ENCODE peak calls at places on chromosomes 3 and 15, in seven cellular contexts. One of them, this sample, is unnamed.

GRCh38 chr15:98651581-98652220 is 3.4 kb downstream of the IGF1R start:
- DNase-seq in heart left ventricle: no peak
- DNase-seq in pancreas: no peak
- DNase-seq in tibial nerve: peak
- DNase-seq in RWPE1: peak
- DNase-seq in GM20000: no peak
- DNase-seq in astrocyte: peak
- DNase-seq in this sample: no peak

GRCh38 chr3:101310580-101311375 is 9.6 kb downstream of the IMPG2 start:
- DNase-seq in GM20000: no peak
- DNase-seq in heart left ventricle: no peak
- DNase-seq in pancreas: no peak
- DNase-seq in astrocyte: peak
- DNase-seq in RWPE1: no peak
- DNase-seq in tibial nerve: no peak
- DNase-seq in this sample: no peak

GRCh38 chr3:141414800-141415462 is 46.6 kb downstream of the ZBTB38 start:
- DNase-seq in GM20000: no peak
- DNase-seq in tibial nerve: no peak
- DNase-seq in pancreas: no peak
- DNase-seq in astrocyte: peak
- DNase-seq in heart left ventricle: no peak
- DNase-seq in RWPE1: no peak
- DNase-seq in this sample: no peak

GRCh38 chr3:64798316-64798715 is 110.5 kb upstream of the ADAMTS9 start:
- DNase-seq in astrocyte: no peak
- DNase-seq in RWPE1: no peak
- DNase-seq in heart left ventricle: no peak
- DNase-seq in pancreas: no peak
- DNase-seq in GM20000: no peak
- DNase-seq in tibial nerve: no peak
- DNase-seq in this sample: no peak

GRCh38 chr3:97860364-97860763 is 38.6 kb downstream of the CRYBG3 start:
- DNase-seq in GM20000: no peak
- DNase-seq in pancreas: no peak
- DNase-seq in astrocyte: no peak
- DNase-seq in heart left ventricle: no peak
- DNase-seq in RWPE1: no peak
- DNase-seq in tibial nerve: no peak
- DNase-seq in this sample: no peak

GRCh38 chr15:78149805-78150751 is 916 bp downstream of the IDH3A start:
- DNase-seq in RWPE1: peak
- DNase-seq in heart left ventricle: no peak
- DNase-seq in GM20000: no peak
- DNase-seq in astrocyte: no peak
- DNase-seq in tibial nerve: no peak
- DNase-seq in pancreas: no peak
- DNase-seq in this sample: no peak

GRCh38 chr3:2094941-2095340 is 3.7 kb upstream of the CNTN4 start:
- DNase-seq in pancreas: no peak
- DNase-seq in GM20000: no peak
- DNase-seq in astrocyte: no peak
- DNase-seq in tibial nerve: no peak
- DNase-seq in heart left ventricle: no peak
- DNase-seq in RWPE1: no peak
- DNase-seq in this sample: no peak

GRCh38 chr15:36791849-36792618 is 212.6 kb downstream of the CDIN1 start:
- DNase-seq in RWPE1: no peak
- DNase-seq in heart left ventricle: peak
- DNase-seq in pancreas: no peak
- DNase-seq in GM20000: no peak
- DNase-seq in astrocyte: no peak
- DNase-seq in tibial nerve: no peak
- DNase-seq in this sample: no peak

GRCh38 chr15:48888209-48888608 is 10.3 kb downstream of the EID1 start:
- DNase-seq in tibial nerve: no peak
- DNase-seq in astrocyte: no peak
- DNase-seq in heart left ventricle: no peak
- DNase-seq in GM20000: no peak
- DNase-seq in RWPE1: no peak
- DNase-seq in pancreas: no peak
- DNase-seq in this sample: no peak

GRCh38 chr15:53437985-53438841 is 321.2 kb downstream of the WDR72 start:
- DNase-seq in pancreas: no peak
- DNase-seq in heart left ventricle: no peak
- DNase-seq in RWPE1: no peak
- DNase-seq in GM20000: no peak
- DNase-seq in astrocyte: no peak
- DNase-seq in tibial nerve: no peak
- DNase-seq in this sample: no peak

GRCh38 chr3:99767341-99767740 is 50.3 kb upstream of the CMSS1 start:
- DNase-seq in GM20000: no peak
- DNase-seq in heart left ventricle: no peak
- DNase-seq in tibial nerve: no peak
- DNase-seq in astrocyte: peak
- DNase-seq in pancreas: no peak
- DNase-seq in RWPE1: no peak
- DNase-seq in this sample: no peak

GRCh38 chr15:39156636-39157255 is 424.1 kb upstream of the THBS1 start:
- DNase-seq in heart left ventricle: peak
- DNase-seq in GM20000: no peak
- DNase-seq in astrocyte: no peak
- DNase-seq in RWPE1: no peak
- DNase-seq in tibial nerve: peak
- DNase-seq in pancreas: no peak
- DNase-seq in this sample: no peak

GRCh38 chr3:16595778-16596177 is 9.4 kb downstream of the DAZL start:
- DNase-seq in tibial nerve: no peak
- DNase-seq in RWPE1: no peak
- DNase-seq in heart left ventricle: no peak
- DNase-seq in pancreas: no peak
- DNase-seq in astrocyte: no peak
- DNase-seq in GM20000: no peak
- DNase-seq in this sample: no peak

GRCh38 chr3:143727391-143727790 is 120.9 kb downstream of the SLC9A9 start:
- DNase-seq in GM20000: no peak
- DNase-seq in tibial nerve: no peak
- DNase-seq in astrocyte: no peak
- DNase-seq in heart left ventricle: no peak
- DNase-seq in pancreas: no peak
- DNase-seq in RWPE1: no peak
- DNase-seq in this sample: no peak

GRCh38 chr3:152587861-152588260 is 247.1 kb upstream of the P2RY1 start:
- DNase-seq in pancreas: no peak
- DNase-seq in heart left ventricle: no peak
- DNase-seq in astrocyte: no peak
- DNase-seq in tibial nerve: no peak
- DNase-seq in RWPE1: no peak
- DNase-seq in GM20000: no peak
- DNase-seq in this sample: no peak

GRCh38 chr3:152583913-152584312 is 251.0 kb upstream of the P2RY1 start:
- DNase-seq in GM20000: no peak
- DNase-seq in tibial nerve: no peak
- DNase-seq in heart left ventricle: peak
- DNase-seq in astrocyte: peak
- DNase-seq in RWPE1: no peak
- DNase-seq in pancreas: no peak
- DNase-seq in this sample: no peak

GRCh38 chr3:152589644-152590043 is 245.3 kb upstream of the P2RY1 start:
- DNase-seq in RWPE1: no peak
- DNase-seq in pancreas: no peak
- DNase-seq in astrocyte: no peak
- DNase-seq in GM20000: no peak
- DNase-seq in heart left ventricle: no peak
- DNase-seq in tibial nerve: no peak
- DNase-seq in this sample: no peak

GRCh38 chr3:152591448-152592003 is 243.4 kb upstream of the P2RY1 start:
- DNase-seq in astrocyte: no peak
- DNase-seq in heart left ventricle: no peak
- DNase-seq in GM20000: no peak
- DNase-seq in pancreas: no peak
- DNase-seq in tibial nerve: no peak
- DNase-seq in RWPE1: no peak
- DNase-seq in this sample: no peak

DNA sequence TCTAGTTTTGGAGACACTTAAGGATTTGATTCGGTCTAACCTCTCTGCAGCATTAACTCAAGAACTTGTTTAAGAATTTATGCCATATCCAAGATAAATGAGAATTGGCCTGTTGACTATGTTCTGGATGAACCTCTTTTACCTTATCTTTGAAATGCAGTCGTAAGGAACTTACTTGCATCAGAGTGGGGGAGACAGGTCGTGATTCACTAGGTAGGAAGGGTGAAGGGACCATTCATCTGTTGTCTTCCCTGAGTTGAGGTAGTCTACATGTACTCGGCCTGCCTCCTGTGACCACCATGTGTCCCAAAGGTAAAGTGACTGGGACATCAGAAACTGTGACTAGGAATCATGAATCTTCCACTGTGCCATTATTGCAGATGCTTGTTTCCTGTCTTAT is 248.0 kb upstream of the P2RY1 start:
- DNase-seq in RWPE1: no peak
- DNase-seq in tibial nerve: no peak
- DNase-seq in heart left ventricle: no peak
- DNase-seq in astrocyte: no peak
- DNase-seq in GM20000: no peak
- DNase-seq in pancreas: no peak
- DNase-seq in this sample: no peak
- TF ChIP-seq CTCF in RWPE1: no peak
- TF ChIP-seq CTCF in tibial nerve: no peak
- TF ChIP-seq CTCF in heart left ventricle: no peak
- TF ChIP-seq CTCF in astrocyte: no peak
- TF ChIP-seq CTCF in GM20000: no peak
- TF ChIP-seq CTCF in pancreas: no peak
- TF ChIP-seq CTCF in this sample: no peak

GRCh38 chr3:135853981-135854380 is 111.5 kb upstream of the PPP2R3A start:
- DNase-seq in pancreas: no peak
- DNase-seq in heart left ventricle: no peak
- DNase-seq in GM20000: no peak
- DNase-seq in tibial nerve: no peak
- DNase-seq in astrocyte: peak
- DNase-seq in RWPE1: no peak
- DNase-seq in this sample: no peak

GRCh38 chr3:135849827-135850226 is 115.7 kb upstream of the PPP2R3A start:
- DNase-seq in RWPE1: no peak
- DNase-seq in pancreas: no peak
- DNase-seq in tibial nerve: no peak
- DNase-seq in astrocyte: no peak
- DNase-seq in heart left ventricle: no peak
- DNase-seq in GM20000: no peak
- DNase-seq in this sample: no peak

GRCh38 chr3:135848051-135848450 is 117.5 kb upstream of the PPP2R3A start:
- DNase-seq in RWPE1: no peak
- DNase-seq in pancreas: no peak
- DNase-seq in tibial nerve: no peak
- DNase-seq in heart left ventricle: no peak
- DNase-seq in astrocyte: no peak
- DNase-seq in GM20000: no peak
- DNase-seq in this sample: no peak

GRCh38 chr3:135851201-135852061 is 114.1 kb upstream of the PPP2R3A start:
- DNase-seq in GM20000: no peak
- DNase-seq in pancreas: no peak
- DNase-seq in astrocyte: peak
- DNase-seq in tibial nerve: no peak
- DNase-seq in RWPE1: no peak
- DNase-seq in heart left ventricle: no peak
- DNase-seq in this sample: no peak
- TF ChIP-seq CTCF in GM20000: no peak
- TF ChIP-seq CTCF in pancreas: no peak
- TF ChIP-seq CTCF in astrocyte: no peak
- TF ChIP-seq CTCF in tibial nerve: no peak
- TF ChIP-seq CTCF in RWPE1: no peak
- TF ChIP-seq CTCF in heart left ventricle: no peak
- TF ChIP-seq CTCF in this sample: no peak

GRCh38 chr3:30437172-30437571 is 169.2 kb upstream of the TGFBR2 start:
- DNase-seq in GM20000: no peak
- DNase-seq in RWPE1: no peak
- DNase-seq in pancreas: no peak
- DNase-seq in tibial nerve: peak
- DNase-seq in heart left ventricle: peak
- DNase-seq in astrocyte: peak
- DNase-seq in this sample: no peak

GRCh38 chr3:30438121-30438520 is 168.3 kb upstream of the TGFBR2 start:
- DNase-seq in tibial nerve: no peak
- DNase-seq in RWPE1: no peak
- DNase-seq in GM20000: no peak
- DNase-seq in pancreas: no peak
- DNase-seq in heart left ventricle: no peak
- DNase-seq in astrocyte: no peak
- DNase-seq in this sample: no peak

GRCh38 chr3:30440880-30441279 is 165.5 kb upstream of the TGFBR2 start:
- DNase-seq in tibial nerve: peak
- DNase-seq in heart left ventricle: peak
- DNase-seq in RWPE1: no peak
- DNase-seq in astrocyte: peak
- DNase-seq in GM20000: no peak
- DNase-seq in pancreas: no peak
- DNase-seq in this sample: no peak

GRCh38 chr3:30439451-30440053 is 166.8 kb upstream of the TGFBR2 start:
- DNase-seq in heart left ventricle: no peak
- DNase-seq in RWPE1: no peak
- DNase-seq in pancreas: no peak
- DNase-seq in astrocyte: no peak
- DNase-seq in GM20000: no peak
- DNase-seq in tibial nerve: no peak
- DNase-seq in this sample: no peak

GRCh38 chr3:30440147-30440604 is 166.2 kb upstream of the TGFBR2 start:
- DNase-seq in heart left ventricle: no peak
- DNase-seq in astrocyte: peak
- DNase-seq in pancreas: no peak
- DNase-seq in tibial nerve: no peak
- DNase-seq in GM20000: no peak
- DNase-seq in RWPE1: no peak
- DNase-seq in this sample: no peak
- TF ChIP-seq CTCF in heart left ventricle: no peak
- TF ChIP-seq CTCF in astrocyte: no peak
- TF ChIP-seq CTCF in pancreas: no peak
- TF ChIP-seq CTCF in tibial nerve: no peak
- TF ChIP-seq CTCF in GM20000: no peak
- TF ChIP-seq CTCF in RWPE1: no peak
- TF ChIP-seq CTCF in this sample: no peak

GRCh38 chr3:123085293-123085949 is 18.6 kb downstream of the PDIA5 start:
- DNase-seq in heart left ventricle: no peak
- DNase-seq in tibial nerve: no peak
- DNase-seq in RWPE1: no peak
- DNase-seq in astrocyte: no peak
- DNase-seq in GM20000: no peak
- DNase-seq in pancreas: no peak
- DNase-seq in this sample: no peak
- TF ChIP-seq CTCF in heart left ventricle: no peak
- TF ChIP-seq CTCF in tibial nerve: no peak
- TF ChIP-seq CTCF in RWPE1: no peak
- TF ChIP-seq CTCF in astrocyte: no peak
- TF ChIP-seq CTCF in GM20000: no peak
- TF ChIP-seq CTCF in pancreas: no peak
- TF ChIP-seq CTCF in this sample: no peak

GRCh38 chr3:128845695-128846491 is 33.5 kb upstream of the ACAD9 start:
- DNase-seq in pancreas: peak
- DNase-seq in astrocyte: peak
- DNase-seq in tibial nerve: peak
- DNase-seq in heart left ventricle: peak
- DNase-seq in RWPE1: peak
- DNase-seq in GM20000: peak
- DNase-seq in this sample: peak
- TF ChIP-seq CTCF in pancreas: peak
- TF ChIP-seq CTCF in astrocyte: peak
- TF ChIP-seq CTCF in tibial nerve: peak
- TF ChIP-seq CTCF in heart left ventricle: peak
- TF ChIP-seq CTCF in RWPE1: peak
- TF ChIP-seq CTCF in GM20000: peak
- TF ChIP-seq CTCF in this sample: peak

This sample was measured in GM13977.